ENCODE peak calls at places on chromosome 2, in six cellular contexts. I, M, V, X, K and W are unnamed samples. For H3K4me1, the result is how much of the 10 kb centered on the place peaks cover.

GRCh38 chr2:181243319-181243718 is 213.9 kb upstream of the ITGA4 start:
- DNase-seq in I (no peak), M (no peak), V (no peak), X (no peak), K (no peak), W (no peak)

GRCh38 chr2:105409717-105410116 is 10.9 kb upstream of the FHL2 start:
- DNase-seq in I (peak), M (peak), V (peak), X (no peak), K (no peak), W (peak)

GRCh38 chr2:174939046-174939445 is 66.1 kb downstream of the CHN1 start:
- DNase-seq in I (no peak), M (no peak), V (peak), X (no peak), K (no peak), W (no peak)

GRCh38 chr2:127559454-127559853 is 24.0 kb downstream of the MYO7B start:
- DNase-seq in I (no peak), M (no peak), V (no peak), X (no peak), K (no peak), W (no peak)

GRCh38 chr2:152115952-152116351 is 17.1 kb upstream of the CACNB4 start:
- DNase-seq in I (no peak), M (no peak), V (no peak), X (no peak), K (no peak), W (no peak)

GRCh38 chr2:85413592-85414421 is 3.6 kb upstream of the CAPG start:
- DNase-seq in I (no peak), M (peak), V (no peak), X (peak), K (no peak), W (peak)

GRCh38 chr2:132400169-132400900 is 16.3 kb upstream of the GPR39 start:
- DNase-seq in I (no peak), M (no peak), V (no peak), X (no peak), K (no peak), W (no peak)

GRCh38 chr2:43612944-43613343 is 17.1 kb upstream of the THADA start:
- DNase-seq in I (peak), M (no peak), V (no peak), X (no peak), K (peak), W (no peak)

GRCh38 chr2:52264488-52264887 is 1232.6 kb upstream of the NRXN1 start:
- DNase-seq in I (no peak), M (no peak), V (no peak), X (no peak), K (no peak), W (no peak)

GRCh38 chr2:240892361-240892760 is 3.6 kb downstream of the MAB21L4 start:
- DNase-seq in I (no peak), M (no peak), V (no peak), X (peak), K (no peak), W (no peak)

GRCh38 chr2:40300391-40300790 is 151.5 kb downstream of the SLC8A1 start:
- DNase-seq in I (no peak), M (no peak), V (no peak), X (no peak), K (no peak), W (no peak)

GRCh38 chr2:74379851-74380789 is at the start of gene DCTN1:
- DNase-seq in I (peak), M (no peak), V (no peak), X (peak), K (peak), W (peak)

GRCh38 chr2:176768185-176768584 is 444.4 kb upstream of the HNRNPA3 start:
- DNase-seq in I (no peak), M (no peak), V (no peak), X (no peak), K (no peak), W (no peak)

GRCh38 chr2:29080886-29081743 is 6.8 kb upstream of the PCARE start:
- DNase-seq in I (no peak), M (no peak), V (no peak), X (no peak), K (no peak), W (no peak)

GRCh38 chr2:41167014-41167413 is 715.1 kb upstream of the SLC8A1 start:
- DNase-seq in I (no peak), M (no peak), V (no peak), X (no peak), K (no peak), W (no peak)

GRCh38 chr2:25165992-25166618 is 2.3 kb downstream of the POMC start:
- DNase-seq in I (peak), M (no peak), V (peak), X (no peak), K (peak), W (no peak)

GRCh38 chr2:114039681-114040080 is 149.8 kb downstream of the ACTR3 start:
- DNase-seq in I (no peak), M (no peak), V (no peak), X (no peak), K (no peak), W (no peak)

GRCh38 chr2:219207254-219207883 is 787 bp downstream of the ZFAND2B start:
- DNase-seq in I (peak), M (no peak), V (no peak), X (no peak), K (no peak), W (no peak)

GRCh38 chr2:206642075-206643025 is at the start of gene FAM237A:
- DNase-seq in I (no peak), M (no peak), V (peak), X (peak), K (peak), W (no peak)

GRCh38 chr2:113126845-113127645 is at the start of gene IL1RN:
- DNase-seq in I (no peak), M (no peak), V (no peak), X (no peak), K (peak), W (no peak)

GRCh38 chr2:16664052-16664731 is 1.4 kb downstream of the CYRIA start:
- DNase-seq in I (peak), M (no peak), V (no peak), X (peak), K (no peak), W (peak)

GRCh38 chr2:64730551-64731305 is 77.0 kb upstream of the SERTAD2 start:
- DNase-seq in I (peak), M (no peak), V (no peak), X (no peak), K (peak), W (peak)

GRCh38 chr2:229243880-229244560 is 27.1 kb downstream of the PID1 start:
- DNase-seq in I (no peak), M (no peak), V (no peak), X (no peak), K (no peak), W (no peak)

GRCh38 chr2:238561230-238561629 is 134.5 kb downstream of the ASB1 start:
- DNase-seq in I (no peak), M (no peak), V (no peak), X (no peak), K (peak), W (no peak)

GRCh38 chr2:108297436-108298141 is 8.9 kb downstream of the SULT1C2 start:
- DNase-seq in I (no peak), M (no peak), V (no peak), X (no peak), K (no peak), W (no peak)

DNA sequence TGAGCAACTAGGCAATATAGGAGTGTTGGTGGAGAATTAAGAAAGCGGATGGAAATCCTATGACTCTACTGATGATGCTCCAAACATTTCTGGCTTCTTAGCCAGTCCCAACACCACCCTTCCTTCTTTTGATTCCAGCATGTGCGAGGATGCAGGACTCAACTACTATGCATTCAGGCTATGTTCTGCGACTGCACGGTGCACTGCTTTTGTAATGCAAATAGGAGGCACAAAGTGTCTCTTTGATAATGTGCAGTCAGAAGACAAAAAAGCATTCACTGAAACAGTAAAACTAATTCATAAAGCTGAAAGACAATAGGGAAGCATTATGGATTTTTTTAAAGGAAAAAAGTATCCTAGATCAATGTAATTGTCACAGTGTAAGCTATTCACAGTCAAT is 106.7 kb downstream of the MEIS1 start:
- DNase-seq in I (no peak), M (no peak), V (no peak), X (no peak), K (no peak), W (no peak)
- TF ChIP-seq POLR2AphosphoS5 in I (no peak), M (no peak), V (no peak), X (no peak), K (no peak), W (no peak)

GRCh38 chr2:61016392-61017002 is 1.0 kb upstream of the PEX13 start:
- DNase-seq in I (no peak), M (no peak), V (no peak), X (no peak), K (peak), W (peak)

GRCh38 chr2:61017556-61018318 is at the start of the genes PEX13 and PUS10:
- DNase-seq in I (peak), M (peak), V (peak), X (peak), K (peak), W (peak)

GRCh38 chr2:61018319-61018750 is 280 bp upstream of the PUS10 start:
- DNase-seq in I (no peak), M (no peak), V (no peak), X (no peak), K (no peak), W (no peak)

GRCh38 chr2:61015971-61016370 is 1.5 kb upstream of the PEX13 start:
- DNase-seq in I (no peak), M (no peak), V (no peak), X (no peak), K (peak), W (peak)

GRCh38 chr2:61017003-61017555 is 441 bp upstream of the PEX13 start:
- DNase-seq in I (peak), M (peak), V (peak), X (peak), K (peak), W (peak)
- TF ChIP-seq POLR2A in I (peak), M (peak), V (no peak), X (peak), K (peak), W (peak)

GRCh38 chr2:12501469-12502147 is 215.1 kb upstream of the TRIB2 start:
- DNase-seq in I (peak), M (no peak), V (no peak), X (no peak), K (no peak), W (no peak)
- H3K4me1 ChIP-seq in I (under half), M (under half), V (under half), X (under half), K (under half), W (under half)

GRCh38 chr2:86788172-86788571 is 2.5 kb downstream of the CD8A start:
- DNase-seq in I (no peak), M (no peak), V (no peak), X (no peak), K (no peak), W (no peak)
- TF ChIP-seq POLR2AphosphoS5 in I (no peak), M (no peak), V (no peak), X (no peak), K (no peak), W (no peak)